ENCODE peak calls at places on chromosomes 5 and 9, in six cellular contexts. V is PC-3, U is endothelial cell of umbilical vein, F is pancreas, I is AG04450, K is thyroid gland. Z is an unnamed sample.

GRCh38 chr9:129270205-129270604 is 92.1 kb upstream of the IER5L start:
- DNase-seq in K (no peak), I (no peak), F (no peak), V (no peak), U (no peak), Z (no peak)

GRCh38 chr9:15115702-15116639 is 191.0 kb downstream of the TTC39B start:
- DNase-seq in U (no peak), F (no peak), V (peak; percentile 3), I (no peak), K (no peak), Z (no peak)

GRCh38 chr9:86142973-86143372 is 43.6 kb upstream of the GOLM1 start:
- DNase-seq in K (no peak), V (no peak), F (no peak), U (no peak), I (no peak), Z (no peak)

GRCh38 chr5:7519564-7519963 is 123.6 kb downstream of the ADCY2 start:
- DNase-seq in V (no peak), I (no peak), K (no peak), F (no peak), U (no peak), Z (no peak)

GRCh38 chr5:142091922-142092321 is 16.7 kb upstream of the NDFIP1 start:
- DNase-seq in I (no peak), F (no peak), K (no peak), U (no peak), V (no peak), Z (no peak)

GRCh38 chr5:179259731-179260323 is 85.4 kb downstream of the ADAMTS2 start:
- DNase-seq in V (no peak), F (no peak), U (no peak), I (no peak), K (no peak), Z (no peak)

GRCh38 chr5:169350759-169351240 is 49.9 kb upstream of the SLIT3 start:
- DNase-seq in I (peak; percentile 69), F (no peak), V (peak; percentile 99), U (peak; percentile 94), K (peak; percentile 69), Z (peak; percentile 89)

GRCh38 chr5:153211052-153211451 is 279.4 kb upstream of the GRIA1 start:
- DNase-seq in F (no peak), I (no peak), K (no peak), V (no peak), U (no peak), Z (no peak)

GRCh38 chr5:87150630-87151029 is 117.1 kb upstream of the RASA1 start:
- DNase-seq in K (no peak), I (no peak), V (peak; percentile 75), U (no peak), F (no peak), Z (no peak)

GRCh38 chr5:87147441-87147840 is 120.2 kb upstream of the RASA1 start:
- DNase-seq in I (no peak), F (no peak), V (no peak), U (no peak), K (no peak), Z (peak; percentile 25)

GRCh38 chr5:87155076-87155475 is 112.6 kb upstream of the RASA1 start:
- DNase-seq in K (no peak), U (no peak), I (no peak), F (no peak), V (no peak), Z (no peak)

GRCh38 chr5:87154191-87154590 is 113.5 kb upstream of the RASA1 start:
- DNase-seq in I (no peak), K (no peak), U (no peak), F (no peak), V (no peak), Z (no peak)

DNA sequence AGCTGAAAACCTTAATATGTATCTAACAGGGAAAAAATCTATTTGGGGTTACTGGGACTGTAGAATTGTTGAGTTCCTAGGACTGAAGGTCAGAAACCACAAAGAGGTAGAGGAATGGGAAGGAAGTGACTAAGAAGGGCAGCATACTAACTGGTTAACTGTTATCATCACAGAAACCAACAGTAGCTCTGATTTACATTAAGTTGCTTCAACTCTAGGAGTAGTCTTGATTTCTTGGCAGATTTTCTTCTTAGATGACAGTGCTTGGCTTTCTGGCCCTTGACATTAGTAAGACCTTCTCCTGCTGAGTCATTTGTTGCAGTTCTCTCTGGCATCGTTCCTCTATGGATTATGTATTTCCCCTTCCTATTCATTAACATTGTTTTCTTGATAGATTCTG is 116.1 kb upstream of the RASA1 start:
- DNase-seq in V (peak; percentile 97), F (no peak), I (peak; percentile 83), U (peak; percentile 78), K (no peak), Z (peak; percentile 74)
- H3K27ac ChIP-seq in V (peak overlapping the region; percentile 27), F (no peak overlapping the region), I (no peak overlapping the region), U (peak overlapping the region; percentile 82), K (no peak overlapping the region), Z (peak overlapping the region; percentile 27)

GRCh38 chr9:26176628-26177027 is 498.4 kb upstream of the TUSC1 start:
- DNase-seq in F (no peak), U (no peak), V (no peak), K (no peak), I (no peak), Z (no peak)
- H3K27me3 ChIP-seq in F (no peaks in the 10 kb centered on the region), U (no peaks in the 10 kb centered on the region), V (no peaks in the 10 kb centered on the region), K (no peaks in the 10 kb centered on the region), I (no peaks in the 10 kb centered on the region), Z (no peaks in the 10 kb centered on the region)

GRCh38 chr5:158727771-158728311 is 371.9 kb downstream of the EBF1 start:
- DNase-seq in F (no peak), K (no peak), V (no peak), U (peak; percentile 9), I (no peak), Z (peak; percentile 22)
- H3K4me3 ChIP-seq in F (no peak overlapping the region), K (no peak overlapping the region), V (no peak overlapping the region), U (no peak overlapping the region), I (no peak overlapping the region), Z (no peak overlapping the region)

GRCh38 chr5:127867006-127867788 is 164.0 kb downstream of the CCDC192 start:
- DNase-seq in F (no peak), I (no peak), K (peak; percentile 3), U (no peak), V (no peak), Z (no peak)
- H3K27ac ChIP-seq in F (no peak overlapping the region), I (no peak overlapping the region), K (no peak overlapping the region), U (no peak overlapping the region), V (no peak overlapping the region), Z (no peak overlapping the region)

DNA sequence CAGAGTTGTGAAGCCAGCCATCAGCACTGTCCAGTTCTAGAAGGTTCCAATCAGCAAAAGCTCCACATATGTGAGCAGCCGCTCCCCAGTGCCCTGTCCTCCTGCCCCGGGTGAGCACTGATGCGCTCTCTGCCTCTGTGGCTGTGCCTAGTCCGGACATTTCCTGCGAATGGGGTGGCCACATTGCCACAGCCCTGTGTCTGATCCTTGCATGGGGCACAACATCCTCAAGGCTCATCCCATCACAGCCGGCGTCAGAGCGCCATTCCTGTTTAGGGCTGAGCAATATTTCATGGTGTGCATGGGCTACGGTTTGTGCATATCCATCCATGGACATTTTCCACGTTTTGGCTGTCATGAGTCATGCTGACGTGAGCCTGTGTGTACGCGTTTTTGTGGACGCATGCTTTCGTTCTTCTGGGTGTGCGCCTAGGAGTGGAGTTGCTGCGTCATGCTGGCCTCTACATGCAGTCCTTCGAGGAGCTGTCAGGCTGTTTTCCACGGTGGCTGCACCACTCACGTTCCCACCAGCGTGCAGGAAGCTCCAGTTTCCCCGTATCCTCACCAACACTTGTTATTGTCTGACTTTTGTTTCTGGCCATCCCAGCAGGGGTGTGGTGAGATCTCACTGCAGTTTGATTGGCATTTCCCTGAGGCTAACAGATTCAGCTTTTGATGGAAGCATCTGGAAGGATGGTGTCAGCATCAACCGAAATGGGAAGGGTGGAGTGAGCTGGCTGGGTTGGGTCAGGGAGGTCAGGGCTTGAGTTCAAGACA is 9.7 kb upstream of the SLC6A18 start:
- DNase-seq in V (no peak), K (no peak), U (no peak), I (no peak), F (peak; percentile 5), Z (no peak)
- H3K27me3 ChIP-seq in V (no peaks in the 10 kb centered on the region), K (no peaks in the 10 kb centered on the region), U (no peaks in the 10 kb centered on the region), I (peaks cover 2% of the 10 kb centered on the region), F (no peaks in the 10 kb centered on the region), Z (no peaks in the 10 kb centered on the region)

DNA sequence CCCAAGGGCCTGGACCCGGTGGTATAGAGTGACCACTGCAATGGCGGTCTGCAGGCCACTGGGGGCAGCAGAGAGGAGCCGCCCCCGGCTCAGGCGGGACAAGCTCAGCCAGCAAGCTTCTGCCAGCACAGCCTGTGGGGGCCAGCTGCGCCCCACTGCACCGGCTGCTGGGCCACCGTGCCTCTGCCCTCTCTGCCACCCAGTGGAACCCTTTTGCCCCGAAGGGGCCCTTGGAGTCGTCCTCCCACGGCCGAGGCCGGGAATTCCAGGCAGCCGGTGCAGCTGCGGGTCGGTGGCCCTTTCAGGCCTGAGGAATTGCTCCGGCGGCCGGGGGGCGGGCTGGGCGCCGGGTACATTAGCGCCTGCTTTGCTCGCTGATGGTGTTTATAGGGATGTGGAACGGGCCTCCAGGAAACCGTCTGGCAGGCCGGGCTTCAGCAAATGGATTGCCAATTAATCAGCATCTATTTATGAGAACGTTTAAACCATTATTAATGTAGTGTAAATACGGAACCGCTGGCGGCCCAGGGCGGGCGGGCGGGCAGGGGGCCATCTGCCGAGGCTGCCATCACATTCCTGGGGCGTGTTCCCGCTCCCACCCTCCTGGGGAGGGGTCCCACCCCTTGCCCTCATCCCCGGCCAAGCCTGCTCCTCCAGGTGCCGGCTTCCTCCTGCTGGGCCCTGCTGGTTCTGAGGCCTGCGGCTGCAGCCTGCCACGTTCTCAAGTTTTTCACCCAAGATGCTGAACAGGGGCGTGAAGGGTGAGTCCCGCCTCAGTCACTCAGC is 127.4 kb downstream of the BARX1 start:
- DNase-seq in K (peak; percentile 58), V (peak; percentile 59), F (peak; percentile 71), U (peak; percentile 73), I (peak; percentile 10), Z (peak; percentile 37)
- H3K4me3 ChIP-seq in K (no peak overlapping the region), V (peak overlapping the region; percentile 57), F (no peak overlapping the region), U (peak overlapping the region; percentile 31), I (peak overlapping the region; percentile 35), Z (peak overlapping the region; percentile 31)

GRCh38 chr9:109861918-109862317 is 81.9 kb downstream of the PALM2AKAP2 start:
- DNase-seq in K (no peak), I (no peak), U (no peak), V (no peak), F (no peak), Z (no peak)

GRCh38 chr9:109859447-109859846 is 79.4 kb downstream of the PALM2AKAP2 start:
- DNase-seq in K (no peak), V (peak; percentile 6), U (no peak), F (no peak), I (no peak), Z (no peak)

GRCh38 chr9:109863961-109864360 is 84.0 kb downstream of the PALM2AKAP2 start:
- DNase-seq in I (no peak), V (no peak), U (no peak), K (no peak), F (no peak), Z (no peak)

GRCh38 chr9:109862452-109862851 is 82.5 kb downstream of the PALM2AKAP2 start:
- DNase-seq in F (no peak), U (no peak), I (no peak), K (no peak), V (no peak), Z (no peak)

GRCh38 chr9:109861499-109861898 is 81.5 kb downstream of the PALM2AKAP2 start:
- DNase-seq in I (no peak), K (no peak), F (no peak), V (no peak), U (no peak), Z (no peak)
- H3K27ac ChIP-seq in I (no peak overlapping the region), K (no peak overlapping the region), F (no peak overlapping the region), V (no peak overlapping the region), U (no peak overlapping the region), Z (no peak overlapping the region)

GRCh38 chr5:81428866-81429265 is 34.9 kb upstream of the ACOT12 start:
- DNase-seq in V (peak; percentile 53), F (no peak), K (no peak), I (no peak), U (peak; percentile 87), Z (no peak)
- H3K27me3 ChIP-seq in V (no peaks in the 10 kb centered on the region), F (no peaks in the 10 kb centered on the region), K (no peaks in the 10 kb centered on the region), I (no peaks in the 10 kb centered on the region), U (no peaks in the 10 kb centered on the region), Z (no peaks in the 10 kb centered on the region)

Z was measured in brain microvascular endothelial cell.